ENCODE peak calls at places on chromosomes 1 and 21, in five cellular contexts. One of them, this sample, is unnamed.
A peak's percentile ranks its signal among the peaks of the same experiment; 100 is the strongest.

GRCh38 chr1:10402729-10403274 is 3.9 kb downstream of the PGD start:
- DNase-seq in neural progenitor cell: no peak
- DNase-seq in fibroblast of the conjunctiva: no peak
- DNase-seq in WTC11: no peak
- DNase-seq in mucosa of gallbladder: no peak
- DNase-seq in this sample: no peak

GRCh38 chr1:17866451-17867029 is 111.4 kb downstream of the ACTL8 start:
- DNase-seq in mucosa of gallbladder: no peak
- DNase-seq in neural progenitor cell: no peak
- DNase-seq in fibroblast of the conjunctiva: peak; percentile 71
- DNase-seq in WTC11: no peak
- DNase-seq in this sample: no peak

GRCh38 chr1:97920275-97920831 is 481 bp downstream of the DPYD start:
- DNase-seq in neural progenitor cell: peak; percentile 44
- DNase-seq in fibroblast of the conjunctiva: no peak
- DNase-seq in WTC11: no peak
- DNase-seq in mucosa of gallbladder: no peak
- DNase-seq in this sample: no peak

GRCh38 chr1:238252033-238252802 is 361.5 kb upstream of the ZP4 start:
- DNase-seq in mucosa of gallbladder: peak; percentile 65
- DNase-seq in fibroblast of the conjunctiva: peak; percentile 20
- DNase-seq in WTC11: peak; percentile 80
- DNase-seq in neural progenitor cell: peak; percentile 65
- DNase-seq in this sample: no peak

GRCh38 chr1:222790520-222790919 is 24.3 kb upstream of the DISP1 start:
- DNase-seq in fibroblast of the conjunctiva: no peak
- DNase-seq in mucosa of gallbladder: no peak
- DNase-seq in WTC11: no peak
- DNase-seq in neural progenitor cell: no peak
- DNase-seq in this sample: peak; percentile 53

GRCh38 chr21:31557956-31558838 is 101.3 kb upstream of the SOD1 start:
- DNase-seq in neural progenitor cell: peak; percentile 71
- DNase-seq in fibroblast of the conjunctiva: no peak
- DNase-seq in mucosa of gallbladder: no peak
- DNase-seq in WTC11: peak; percentile 51
- DNase-seq in this sample: peak; percentile 49

GRCh38 chr21:39014751-39015150 is 168.5 kb downstream of the PSMG1 start:
- DNase-seq in WTC11: no peak
- DNase-seq in fibroblast of the conjunctiva: peak; percentile 92
- DNase-seq in neural progenitor cell: no peak
- DNase-seq in mucosa of gallbladder: no peak
- DNase-seq in this sample: no peak

GRCh38 chr1:184775329-184775728 is 20.7 kb upstream of the EDEM3 start:
- DNase-seq in neural progenitor cell: no peak
- DNase-seq in WTC11: no peak
- DNase-seq in mucosa of gallbladder: no peak
- DNase-seq in fibroblast of the conjunctiva: no peak
- DNase-seq in this sample: no peak

GRCh38 chr1:174116042-174116441 is 43.3 kb upstream of the RABGAP1L start:
- DNase-seq in neural progenitor cell: no peak
- DNase-seq in fibroblast of the conjunctiva: no peak
- DNase-seq in WTC11: no peak
- DNase-seq in mucosa of gallbladder: no peak
- DNase-seq in this sample: no peak

GRCh38 chr21:38813554-38813953 is 7.8 kb downstream of the ETS2 start:
- DNase-seq in WTC11: no peak
- DNase-seq in neural progenitor cell: no peak
- DNase-seq in mucosa of gallbladder: no peak
- DNase-seq in fibroblast of the conjunctiva: no peak
- DNase-seq in this sample: no peak

GRCh38 chr1:24827737-24828136 is 82.5 kb downstream of the CLIC4 start:
- DNase-seq in fibroblast of the conjunctiva: no peak
- DNase-seq in mucosa of gallbladder: no peak
- DNase-seq in neural progenitor cell: no peak
- DNase-seq in WTC11: no peak
- DNase-seq in this sample: no peak

GRCh38 chr1:109361649-109362048 is 36.1 kb downstream of the SORT1 start:
- DNase-seq in fibroblast of the conjunctiva: no peak
- DNase-seq in mucosa of gallbladder: no peak
- DNase-seq in WTC11: no peak
- DNase-seq in neural progenitor cell: no peak
- DNase-seq in this sample: no peak

GRCh38 chr1:225483818-225484656 is 56.2 kb upstream of the LBR start:
- DNase-seq in fibroblast of the conjunctiva: no peak
- DNase-seq in WTC11: peak; percentile 10
- DNase-seq in neural progenitor cell: no peak
- DNase-seq in mucosa of gallbladder: peak; percentile 10
- DNase-seq in this sample: no peak

GRCh38 chr21:41387824-41388223 is 26.0 kb downstream of the MX2 start:
- DNase-seq in WTC11: no peak
- DNase-seq in neural progenitor cell: no peak
- DNase-seq in mucosa of gallbladder: no peak
- DNase-seq in fibroblast of the conjunctiva: no peak
- DNase-seq in this sample: no peak

GRCh38 chr1:12486401-12487005 is 131.5 kb downstream of the DHRS3 start:
- DNase-seq in WTC11: no peak
- DNase-seq in neural progenitor cell: no peak
- DNase-seq in mucosa of gallbladder: peak; percentile 62
- DNase-seq in fibroblast of the conjunctiva: no peak
- DNase-seq in this sample: no peak

GRCh38 chr1:170678196-170678595 is 14.3 kb downstream of the PRRX1 start:
- DNase-seq in fibroblast of the conjunctiva: no peak
- DNase-seq in mucosa of gallbladder: no peak
- DNase-seq in WTC11: no peak
- DNase-seq in neural progenitor cell: no peak
- DNase-seq in this sample: no peak

GRCh38 chr1:222777463-222777862 is 37.4 kb upstream of the DISP1 start:
- DNase-seq in neural progenitor cell: no peak
- DNase-seq in fibroblast of the conjunctiva: no peak
- DNase-seq in mucosa of gallbladder: no peak
- DNase-seq in WTC11: no peak
- DNase-seq in this sample: no peak

GRCh38 chr1:106924360-106924759 is 132.1 kb upstream of the PRMT6 start:
- DNase-seq in mucosa of gallbladder: no peak
- DNase-seq in neural progenitor cell: peak; percentile 66
- DNase-seq in fibroblast of the conjunctiva: no peak
- DNase-seq in WTC11: peak; percentile 17
- DNase-seq in this sample: no peak

GRCh38 chr1:67853704-67854103 is 20.4 kb upstream of the GNG12 start:
- DNase-seq in neural progenitor cell: peak; percentile 95
- DNase-seq in fibroblast of the conjunctiva: peak; percentile 72
- DNase-seq in WTC11: peak; percentile 95
- DNase-seq in mucosa of gallbladder: peak; percentile 65
- DNase-seq in this sample: no peak

GRCh38 chr1:22826630-22827580 is 116.3 kb downstream of the EPHB2 start:
- DNase-seq in WTC11: peak; percentile 45
- DNase-seq in fibroblast of the conjunctiva: no peak
- DNase-seq in mucosa of gallbladder: peak; percentile 45
- DNase-seq in neural progenitor cell: no peak
- DNase-seq in this sample: no peak

GRCh38 chr1:210239295-210240155 is 6.9 kb downstream of the SERTAD4 start:
- DNase-seq in fibroblast of the conjunctiva: peak; percentile 57
- DNase-seq in neural progenitor cell: peak; percentile 63
- DNase-seq in WTC11: peak; percentile 44
- DNase-seq in mucosa of gallbladder: no peak
- DNase-seq in this sample: no peak

GRCh38 chr1:26411624-26412074 is 1.0 kb downstream of the LIN28A start:
- DNase-seq in mucosa of gallbladder: no peak
- DNase-seq in neural progenitor cell: peak; percentile 63
- DNase-seq in WTC11: peak; percentile 66
- DNase-seq in fibroblast of the conjunctiva: no peak
- DNase-seq in this sample: no peak

GRCh38 chr1:119209943-119210342 is 69.5 kb upstream of the WARS2 start:
- DNase-seq in mucosa of gallbladder: no peak
- DNase-seq in WTC11: no peak
- DNase-seq in fibroblast of the conjunctiva: no peak
- DNase-seq in neural progenitor cell: no peak
- DNase-seq in this sample: no peak

GRCh38 chr1:31976401-31976800 is 37.3 kb upstream of the KHDRBS1 start:
- DNase-seq in fibroblast of the conjunctiva: no peak
- DNase-seq in neural progenitor cell: no peak
- DNase-seq in WTC11: no peak
- DNase-seq in mucosa of gallbladder: no peak
- DNase-seq in this sample: no peak

GRCh38 chr1:1280782-1281481 is 696 bp downstream of the SCNN1D start:
- DNase-seq in fibroblast of the conjunctiva: no peak
- DNase-seq in WTC11: no peak
- DNase-seq in mucosa of gallbladder: no peak
- DNase-seq in neural progenitor cell: no peak
- DNase-seq in this sample: no peak

GRCh38 chr1:89527256-89527655 is 2.6 kb downstream of the LRRC8B start:
- DNase-seq in fibroblast of the conjunctiva: no peak
- DNase-seq in neural progenitor cell: no peak
- DNase-seq in WTC11: no peak
- DNase-seq in mucosa of gallbladder: no peak
- DNase-seq in this sample: no peak

GRCh38 chr1:2233997-2234761 is 6.1 kb downstream of the SKI start:
- DNase-seq in WTC11: no peak
- DNase-seq in fibroblast of the conjunctiva: peak; percentile 89
- DNase-seq in mucosa of gallbladder: peak; percentile 83
- DNase-seq in neural progenitor cell: no peak
- DNase-seq in this sample: peak; percentile 92

GRCh38 chr21:25735895-25736597 is 1.3 kb downstream of the GABPA start:
- DNase-seq in fibroblast of the conjunctiva: no peak
- DNase-seq in neural progenitor cell: peak; percentile 29
- DNase-seq in WTC11: no peak
- DNase-seq in mucosa of gallbladder: no peak
- DNase-seq in this sample: peak; percentile 25

GRCh38 chr1:51504806-51505525 is 14.1 kb downstream of the EPS15 start:
- DNase-seq in WTC11: no peak
- DNase-seq in fibroblast of the conjunctiva: no peak
- DNase-seq in neural progenitor cell: no peak
- DNase-seq in mucosa of gallbladder: no peak
- DNase-seq in this sample: no peak

GRCh38 chr1:235892734-235893413 is 26.2 kb upstream of the LYST start:
- DNase-seq in mucosa of gallbladder: no peak
- DNase-seq in neural progenitor cell: no peak
- DNase-seq in WTC11: no peak
- DNase-seq in fibroblast of the conjunctiva: no peak
- DNase-seq in this sample: no peak

GRCh38 chr1:198079432-198079951 is 77.3 kb upstream of the NEK7 start:
- DNase-seq in WTC11: no peak
- DNase-seq in mucosa of gallbladder: peak; percentile 51
- DNase-seq in neural progenitor cell: no peak
- DNase-seq in fibroblast of the conjunctiva: no peak
- DNase-seq in this sample: no peak

GRCh38 chr1:236522937-236523703 is 662 bp upstream of the LGALS8 start:
- DNase-seq in mucosa of gallbladder: peak; percentile 50
- DNase-seq in fibroblast of the conjunctiva: no peak
- DNase-seq in neural progenitor cell: no peak
- DNase-seq in WTC11: peak; percentile 40
- DNase-seq in this sample: no peak

This sample was measured in CD4-positive, CD25-positive, alpha-beta regulatory T cell.